ENCODE peak calls at places on chromosomes 13 and 19, in five cellular contexts. One of them, this sample, is unnamed.

GRCh38 chr19:5166262-5166661 is 174.3 kb downstream of the PTPRS start:
- DNase-seq in RWPE1: no peak
- DNase-seq in WTC11: no peak
- DNase-seq in adrenal gland: no peak
- DNase-seq in NB4: no peak
- DNase-seq in this sample: no peak

GRCh38 chr13:47846886-47847285 is 154.2 kb downstream of the SUCLA2 start:
- DNase-seq in RWPE1: no peak
- DNase-seq in WTC11: no peak
- DNase-seq in NB4: no peak
- DNase-seq in adrenal gland: peak; percentile 54
- DNase-seq in this sample: no peak

GRCh38 chr19:35718345-35719041 is 690 bp downstream of the KMT2B start:
- DNase-seq in NB4: peak; percentile 42
- DNase-seq in WTC11: peak; percentile 26
- DNase-seq in RWPE1: no peak
- DNase-seq in adrenal gland: peak; percentile 62
- DNase-seq in this sample: peak; percentile 45

GRCh38 chr19:17862711-17863519 is 3.2 kb downstream of the RPL18A start:
- DNase-seq in RWPE1: no peak
- DNase-seq in NB4: no peak
- DNase-seq in WTC11: no peak
- DNase-seq in adrenal gland: no peak
- DNase-seq in this sample: no peak

GRCh38 chr13:76808927-76809326 is 77.3 kb downstream of the KCTD12 start:
- DNase-seq in NB4: no peak
- DNase-seq in WTC11: no peak
- DNase-seq in adrenal gland: no peak
- DNase-seq in RWPE1: no peak
- DNase-seq in this sample: no peak

GRCh38 chr19:898663-899062 is 5.4 kb downstream of the RNU6-9 start:
- DNase-seq in RWPE1: no peak
- DNase-seq in adrenal gland: no peak
- DNase-seq in WTC11: peak; percentile 71
- DNase-seq in NB4: no peak
- DNase-seq in this sample: no peak

GRCh38 chr13:107834717-107835116 is 380.6 kb downstream of the LIG4 start:
- DNase-seq in RWPE1: no peak
- DNase-seq in adrenal gland: no peak
- DNase-seq in NB4: no peak
- DNase-seq in WTC11: no peak
- DNase-seq in this sample: no peak

GRCh38 chr19:14479985-14480694 is 5.0 kb upstream of the PTGER1 start:
- DNase-seq in WTC11: peak; percentile 94
- DNase-seq in RWPE1: no peak
- DNase-seq in adrenal gland: no peak
- DNase-seq in NB4: peak; percentile 83
- DNase-seq in this sample: peak; percentile 88

GRCh38 chr19:35509861-35510625 is 3.4 kb downstream of the DMKN start:
- DNase-seq in RWPE1: peak; percentile 93
- DNase-seq in WTC11: peak; percentile 97
- DNase-seq in NB4: peak; percentile 28
- DNase-seq in adrenal gland: peak; percentile 81
- DNase-seq in this sample: peak; percentile 88

GRCh38 chr13:43785681-43786471 is 896 bp downstream of the ENOX1 start:
- DNase-seq in WTC11: peak; percentile 72
- DNase-seq in adrenal gland: peak; percentile 65
- DNase-seq in RWPE1: peak; percentile 78
- DNase-seq in NB4: no peak
- DNase-seq in this sample: peak; percentile 67

GRCh38 chr13:74773263-74773662 is 639.1 kb upstream of the KLF12 start:
- DNase-seq in RWPE1: no peak
- DNase-seq in NB4: no peak
- DNase-seq in WTC11: no peak
- DNase-seq in adrenal gland: no peak
- DNase-seq in this sample: no peak

GRCh38 chr13:34469212-34469983 is 472.7 kb upstream of the NBEA start:
- DNase-seq in NB4: no peak
- DNase-seq in RWPE1: peak; percentile 60
- DNase-seq in WTC11: no peak
- DNase-seq in adrenal gland: no peak
- DNase-seq in this sample: no peak

GRCh38 chr19:52296773-52297600 is at the start of gene ZNF480:
- DNase-seq in NB4: peak; percentile 78
- DNase-seq in WTC11: peak; percentile 70
- DNase-seq in adrenal gland: peak; percentile 91
- DNase-seq in RWPE1: peak; percentile 65
- DNase-seq in this sample: peak; percentile 76

GRCh38 chr13:37870895-37871550 is 1.5 kb upstream of the TRPC4 start:
- DNase-seq in NB4: no peak
- DNase-seq in WTC11: peak; percentile 17
- DNase-seq in RWPE1: peak; percentile 4
- DNase-seq in adrenal gland: no peak
- DNase-seq in this sample: no peak

GRCh38 chr13:106534844-106535551 is 464 bp downstream of the EFNB2 start:
- DNase-seq in NB4: no peak
- DNase-seq in RWPE1: no peak
- DNase-seq in adrenal gland: peak; percentile 35
- DNase-seq in WTC11: peak; percentile 38
- DNase-seq in this sample: peak; percentile 31

GRCh38 chr13:106612688-106613087 is 44.8 kb upstream of the ARGLU1 start:
- DNase-seq in NB4: peak; percentile 11
- DNase-seq in RWPE1: no peak
- DNase-seq in WTC11: no peak
- DNase-seq in adrenal gland: peak; percentile 92
- DNase-seq in this sample: no peak

GRCh38 chr19:48443262-48443661 is 2.5 kb upstream of the GRWD1 start:
- DNase-seq in WTC11: peak; percentile 42
- DNase-seq in RWPE1: peak; percentile 27
- DNase-seq in adrenal gland: no peak
- DNase-seq in NB4: peak; percentile 44
- DNase-seq in this sample: no peak

GRCh38 chr19:45443462-45444317 is 20.0 kb upstream of the ERCC1 start:
- DNase-seq in RWPE1: peak; percentile 97
- DNase-seq in NB4: peak; percentile 93
- DNase-seq in WTC11: peak; percentile 96
- DNase-seq in adrenal gland: peak; percentile 97
- DNase-seq in this sample: peak; percentile 99

GRCh38 chr13:66546534-66547379 is 683.4 kb downstream of the PCDH9 start:
- DNase-seq in NB4: no peak
- DNase-seq in WTC11: no peak
- DNase-seq in RWPE1: no peak
- DNase-seq in adrenal gland: no peak
- DNase-seq in this sample: no peak

GRCh38 chr13:50171585-50172282 is 156.5 kb downstream of the KCNRG start:
- DNase-seq in RWPE1: no peak
- DNase-seq in WTC11: no peak
- DNase-seq in NB4: no peak
- DNase-seq in adrenal gland: no peak
- DNase-seq in this sample: no peak

GRCh38 chr13:78137404-78138142 is 218.9 kb upstream of the EDNRB start:
- DNase-seq in adrenal gland: no peak
- DNase-seq in NB4: peak; percentile 78
- DNase-seq in WTC11: peak; percentile 46
- DNase-seq in RWPE1: peak; percentile 46
- DNase-seq in this sample: peak; percentile 42

GRCh38 chr13:27440408-27440807 is 10.0 kb downstream of the MTIF3 start:
- DNase-seq in RWPE1: no peak
- DNase-seq in adrenal gland: no peak
- DNase-seq in NB4: no peak
- DNase-seq in WTC11: no peak
- DNase-seq in this sample: no peak

DNA sequence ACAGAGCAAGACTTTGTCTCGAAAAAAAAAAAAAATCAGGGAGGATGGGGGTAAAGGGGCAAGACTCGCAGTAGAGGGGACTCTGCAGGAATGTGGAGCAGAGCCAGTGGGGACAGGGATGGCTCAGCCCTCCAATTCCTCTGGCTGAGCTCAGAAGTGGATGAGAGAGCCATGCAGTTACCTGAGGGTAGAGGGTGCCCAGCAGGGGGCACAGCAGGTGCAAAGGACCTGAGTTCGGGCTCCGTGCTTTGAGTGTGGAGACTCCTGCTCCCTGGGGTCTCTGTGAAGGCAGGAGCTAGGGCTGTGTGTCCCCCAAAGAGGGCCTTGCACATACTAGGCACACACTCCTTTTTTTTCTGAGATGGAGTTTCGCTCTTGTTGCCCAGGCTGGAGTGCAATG is 7.7 kb downstream of the DOCK6 start:
- DNase-seq in adrenal gland: no peak
- DNase-seq in RWPE1: no peak
- DNase-seq in WTC11: no peak
- DNase-seq in NB4: no peak
- DNase-seq in this sample: no peak
- TF ChIP-seq CTCF in adrenal gland: no peak
- TF ChIP-seq CTCF in RWPE1: no peak
- TF ChIP-seq CTCF in WTC11: no peak
- TF ChIP-seq CTCF in NB4: peak; percentile 27
- TF ChIP-seq CTCF in this sample: no peak

GRCh38 chr19:7815325-7815724 is 14.7 kb upstream of the EVI5L start:
- DNase-seq in RWPE1: no peak
- DNase-seq in adrenal gland: no peak
- DNase-seq in WTC11: no peak
- DNase-seq in NB4: no peak
- DNase-seq in this sample: no peak
- TF ChIP-seq CTCF in RWPE1: no peak
- TF ChIP-seq CTCF in adrenal gland: no peak
- TF ChIP-seq CTCF in WTC11: no peak
- TF ChIP-seq CTCF in NB4: no peak
- TF ChIP-seq CTCF in this sample: no peak

GRCh38 chr19:8069116-8069973 is 16.8 kb downstream of the CCL25 start:
- DNase-seq in NB4: peak; percentile 72
- DNase-seq in RWPE1: no peak
- DNase-seq in adrenal gland: no peak
- DNase-seq in WTC11: peak; percentile 73
- DNase-seq in this sample: no peak

GRCh38 chr19:8074501-8074900 is 21.9 kb downstream of the CCL25 start:
- DNase-seq in WTC11: no peak
- DNase-seq in NB4: peak; percentile 49
- DNase-seq in RWPE1: no peak
- DNase-seq in adrenal gland: no peak
- DNase-seq in this sample: no peak

GRCh38 chr19:8075158-8076086 is 22.9 kb downstream of the CCL25 start:
- DNase-seq in WTC11: no peak
- DNase-seq in RWPE1: no peak
- DNase-seq in NB4: no peak
- DNase-seq in adrenal gland: no peak
- DNase-seq in this sample: no peak

DNA sequence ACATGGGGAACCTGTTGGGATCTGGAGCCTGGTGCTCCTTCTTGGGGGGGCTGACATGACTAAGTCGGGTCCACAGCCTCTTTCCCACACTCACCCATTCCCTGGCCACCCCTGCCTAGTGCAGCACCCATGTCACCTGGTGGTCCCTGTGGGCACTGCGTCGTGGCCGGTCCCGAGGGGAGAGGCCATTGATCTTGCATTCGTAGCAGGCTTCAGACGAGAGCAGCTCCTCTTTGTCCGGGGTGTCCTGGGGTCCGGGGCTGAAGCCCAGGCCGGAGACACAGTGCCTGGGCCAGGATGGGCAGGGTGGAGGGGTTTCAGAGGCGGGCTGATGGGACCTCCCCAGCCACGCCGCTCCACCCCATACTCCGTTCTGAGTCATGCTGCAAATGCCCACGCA is 19.4 kb downstream of the CCL25 start:
- DNase-seq in WTC11: no peak
- DNase-seq in adrenal gland: no peak
- DNase-seq in NB4: peak; percentile 37
- DNase-seq in RWPE1: no peak
- DNase-seq in this sample: no peak
- TF ChIP-seq CTCF in WTC11: no peak
- TF ChIP-seq CTCF in adrenal gland: no peak
- TF ChIP-seq CTCF in NB4: peak; percentile 18
- TF ChIP-seq CTCF in RWPE1: no peak
- TF ChIP-seq CTCF in this sample: no peak

GRCh38 chr13:110092869-110093268 is 214.1 kb downstream of the COL4A1 start:
- DNase-seq in NB4: no peak
- DNase-seq in adrenal gland: no peak
- DNase-seq in RWPE1: no peak
- DNase-seq in WTC11: no peak
- DNase-seq in this sample: no peak

GRCh38 chr13:110089100-110089499 is 217.9 kb downstream of the COL4A1 start:
- DNase-seq in NB4: no peak
- DNase-seq in RWPE1: no peak
- DNase-seq in adrenal gland: no peak
- DNase-seq in WTC11: no peak
- DNase-seq in this sample: no peak

DNA sequence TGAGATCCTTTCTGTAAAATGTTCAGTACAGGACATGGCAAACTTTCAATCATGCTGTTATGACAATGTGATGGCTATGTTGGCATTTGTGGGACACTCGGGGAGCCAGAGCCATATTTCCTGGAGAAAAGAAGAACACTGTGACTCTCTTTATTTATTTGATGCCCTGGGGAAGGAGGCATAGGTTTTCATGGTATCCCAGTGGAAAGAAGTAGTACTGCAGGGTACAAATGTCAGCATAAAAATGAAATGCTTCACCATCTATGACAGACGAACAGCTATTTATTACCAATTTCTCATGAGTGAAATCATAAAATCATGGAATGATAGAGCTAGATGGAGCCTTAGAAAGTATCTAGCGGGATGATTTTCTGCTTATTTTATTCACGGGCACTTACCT is 217.1 kb downstream of the COL4A1 start:
- DNase-seq in adrenal gland: no peak
- DNase-seq in RWPE1: peak; percentile 17
- DNase-seq in NB4: no peak
- DNase-seq in WTC11: no peak
- DNase-seq in this sample: no peak
- TF ChIP-seq CTCF in adrenal gland: peak; percentile 42
- TF ChIP-seq CTCF in RWPE1: peak; percentile 12
- TF ChIP-seq CTCF in NB4: peak; percentile 9
- TF ChIP-seq CTCF in WTC11: peak; percentile 17
- TF ChIP-seq CTCF in this sample: peak; percentile 70

GRCh38 chr13:82758056-82758455 is 1124.2 kb downstream of the SLITRK1 start:
- DNase-seq in RWPE1: peak; percentile 9
- DNase-seq in WTC11: peak; percentile 61
- DNase-seq in NB4: peak; percentile 40
- DNase-seq in adrenal gland: no peak
- DNase-seq in this sample: no peak
- TF ChIP-seq CTCF in RWPE1: no peak
- TF ChIP-seq CTCF in WTC11: peak; percentile 38
- TF ChIP-seq CTCF in NB4: peak; percentile 56
- TF ChIP-seq CTCF in adrenal gland: no peak
- TF ChIP-seq CTCF in this sample: no peak

GRCh38 chr13:89361909-89362308 is 1690.7 kb downstream of the SLITRK5 start:
- DNase-seq in WTC11: no peak
- DNase-seq in RWPE1: no peak
- DNase-seq in NB4: peak; percentile 19
- DNase-seq in adrenal gland: no peak
- DNase-seq in this sample: no peak
- TF ChIP-seq CTCF in WTC11: no peak
- TF ChIP-seq CTCF in RWPE1: no peak
- TF ChIP-seq CTCF in NB4: peak; percentile 26
- TF ChIP-seq CTCF in adrenal gland: peak; percentile 15
- TF ChIP-seq CTCF in this sample: no peak

GRCh38 chr13:113123226-113124150 is 889 bp downstream of the F10 start:
- DNase-seq in NB4: peak; percentile 34
- DNase-seq in WTC11: peak; percentile 53
- DNase-seq in RWPE1: no peak
- DNase-seq in adrenal gland: no peak
- DNase-seq in this sample: peak; percentile 38
- TF ChIP-seq CTCF in NB4: peak; percentile 44
- TF ChIP-seq CTCF in WTC11: peak; percentile 30
- TF ChIP-seq CTCF in RWPE1: no peak
- TF ChIP-seq CTCF in adrenal gland: no peak
- TF ChIP-seq CTCF in this sample: no peak